ENCODE peak calls at places on chromosomes 3 and 15, in five cellular contexts. One of them, this sample, is unnamed.

GRCh38 chr3:70970952-70971351 is 612.6 kb downstream of the FOXP1 start:
- DNase-seq in NCI-H460: no peak
- DNase-seq in psoas muscle: no peak
- DNase-seq in hepatic stellate cell: no peak
- DNase-seq in activated CD4-positive, alpha-beta T cell treated with anti-CD3 and anti-CD28 coated beads for 48 hours: no peak
- DNase-seq in this sample: no peak

GRCh38 chr3:67737911-67738865 is 83.8 kb upstream of the SUCLG2 start:
- DNase-seq in NCI-H460: no peak
- DNase-seq in hepatic stellate cell: no peak
- DNase-seq in psoas muscle: no peak
- DNase-seq in activated CD4-positive, alpha-beta T cell treated with anti-CD3 and anti-CD28 coated beads for 48 hours: no peak
- DNase-seq in this sample: no peak

GRCh38 chr3:120741837-120742197 is 499 bp downstream of the RABL3 start:
- DNase-seq in activated CD4-positive, alpha-beta T cell treated with anti-CD3 and anti-CD28 coated beads for 48 hours: no peak
- DNase-seq in NCI-H460: no peak
- DNase-seq in hepatic stellate cell: no peak
- DNase-seq in psoas muscle: no peak
- DNase-seq in this sample: no peak

GRCh38 chr15:95304116-95304873 is 1026.2 kb upstream of the NR2F2 start:
- DNase-seq in hepatic stellate cell: no peak
- DNase-seq in activated CD4-positive, alpha-beta T cell treated with anti-CD3 and anti-CD28 coated beads for 48 hours: no peak
- DNase-seq in NCI-H460: no peak
- DNase-seq in psoas muscle: no peak
- DNase-seq in this sample: no peak

GRCh38 chr3:50323614-50324199 is 1.2 kb upstream of the HYAL2 start:
- DNase-seq in hepatic stellate cell: no peak
- DNase-seq in psoas muscle: peak
- DNase-seq in activated CD4-positive, alpha-beta T cell treated with anti-CD3 and anti-CD28 coated beads for 48 hours: no peak
- DNase-seq in NCI-H460: no peak
- DNase-seq in this sample: no peak

GRCh38 chr3:53842436-53843194 is 3.6 kb downstream of the CHDH start:
- DNase-seq in psoas muscle: no peak
- DNase-seq in activated CD4-positive, alpha-beta T cell treated with anti-CD3 and anti-CD28 coated beads for 48 hours: no peak
- DNase-seq in NCI-H460: no peak
- DNase-seq in hepatic stellate cell: no peak
- DNase-seq in this sample: no peak

GRCh38 chr15:86006546-86006945 is 73.1 kb upstream of the AGBL1 start:
- DNase-seq in psoas muscle: no peak
- DNase-seq in hepatic stellate cell: no peak
- DNase-seq in activated CD4-positive, alpha-beta T cell treated with anti-CD3 and anti-CD28 coated beads for 48 hours: no peak
- DNase-seq in NCI-H460: no peak
- DNase-seq in this sample: no peak

GRCh38 chr3:45067486-45067885 is 41.4 kb downstream of the CLEC3B start:
- DNase-seq in psoas muscle: no peak
- DNase-seq in activated CD4-positive, alpha-beta T cell treated with anti-CD3 and anti-CD28 coated beads for 48 hours: no peak
- DNase-seq in NCI-H460: no peak
- DNase-seq in hepatic stellate cell: no peak
- DNase-seq in this sample: no peak

GRCh38 chr3:144073698-144074097 is 102.1 kb downstream of the DIPK2A start:
- DNase-seq in activated CD4-positive, alpha-beta T cell treated with anti-CD3 and anti-CD28 coated beads for 48 hours: no peak
- DNase-seq in psoas muscle: no peak
- DNase-seq in hepatic stellate cell: no peak
- DNase-seq in NCI-H460: no peak
- DNase-seq in this sample: no peak

GRCh38 chr15:38169982-38170381 is 82.7 kb upstream of the SPRED1 start:
- DNase-seq in psoas muscle: no peak
- DNase-seq in NCI-H460: no peak
- DNase-seq in hepatic stellate cell: no peak
- DNase-seq in activated CD4-positive, alpha-beta T cell treated with anti-CD3 and anti-CD28 coated beads for 48 hours: no peak
- DNase-seq in this sample: no peak

GRCh38 chr15:28921925-28922711 is 36.3 kb downstream of the APBA2 start:
- DNase-seq in psoas muscle: no peak
- DNase-seq in hepatic stellate cell: no peak
- DNase-seq in NCI-H460: no peak
- DNase-seq in activated CD4-positive, alpha-beta T cell treated with anti-CD3 and anti-CD28 coated beads for 48 hours: no peak
- DNase-seq in this sample: peak

GRCh38 chr3:120615863-120616599 is 19.9 kb downstream of the NDUFB4 start:
- DNase-seq in hepatic stellate cell: peak
- DNase-seq in NCI-H460: no peak
- DNase-seq in psoas muscle: peak
- DNase-seq in activated CD4-positive, alpha-beta T cell treated with anti-CD3 and anti-CD28 coated beads for 48 hours: no peak
- DNase-seq in this sample: no peak

GRCh38 chr15:101267320-101268104 is 9.8 kb downstream of the SELENOS start:
- DNase-seq in hepatic stellate cell: peak
- DNase-seq in psoas muscle: peak
- DNase-seq in activated CD4-positive, alpha-beta T cell treated with anti-CD3 and anti-CD28 coated beads for 48 hours: no peak
- DNase-seq in NCI-H460: no peak
- DNase-seq in this sample: no peak

GRCh38 chr3:43768594-43768993 is 77.9 kb downstream of the ABHD5 start:
- DNase-seq in hepatic stellate cell: no peak
- DNase-seq in activated CD4-positive, alpha-beta T cell treated with anti-CD3 and anti-CD28 coated beads for 48 hours: no peak
- DNase-seq in NCI-H460: no peak
- DNase-seq in psoas muscle: peak
- DNase-seq in this sample: no peak

GRCh38 chr3:63970596-63971468 is 52.5 kb downstream of the PSMD6 start:
- DNase-seq in NCI-H460: no peak
- DNase-seq in hepatic stellate cell: no peak
- DNase-seq in psoas muscle: no peak
- DNase-seq in activated CD4-positive, alpha-beta T cell treated with anti-CD3 and anti-CD28 coated beads for 48 hours: no peak
- DNase-seq in this sample: no peak

GRCh38 chr3:13459605-13460340 is 20.3 kb upstream of the HDAC11 start:
- DNase-seq in activated CD4-positive, alpha-beta T cell treated with anti-CD3 and anti-CD28 coated beads for 48 hours: no peak
- DNase-seq in hepatic stellate cell: no peak
- DNase-seq in NCI-H460: no peak
- DNase-seq in psoas muscle: no peak
- DNase-seq in this sample: no peak

GRCh38 chr3:112109313-112109712 is 23.1 kb downstream of the C3orf52 start:
- DNase-seq in NCI-H460: no peak
- DNase-seq in psoas muscle: no peak
- DNase-seq in activated CD4-positive, alpha-beta T cell treated with anti-CD3 and anti-CD28 coated beads for 48 hours: no peak
- DNase-seq in hepatic stellate cell: no peak
- DNase-seq in this sample: no peak

GRCh38 chr3:66133853-66134445 is 86.9 kb upstream of the SLC25A26 start:
- DNase-seq in hepatic stellate cell: no peak
- DNase-seq in psoas muscle: no peak
- DNase-seq in NCI-H460: no peak
- DNase-seq in activated CD4-positive, alpha-beta T cell treated with anti-CD3 and anti-CD28 coated beads for 48 hours: no peak
- DNase-seq in this sample: no peak

GRCh38 chr3:182241777-182242556 is 530.2 kb downstream of the SOX2 start:
- DNase-seq in NCI-H460: no peak
- DNase-seq in hepatic stellate cell: no peak
- DNase-seq in activated CD4-positive, alpha-beta T cell treated with anti-CD3 and anti-CD28 coated beads for 48 hours: no peak
- DNase-seq in psoas muscle: peak
- DNase-seq in this sample: no peak

GRCh38 chr3:161066926-161067325 is 38.2 kb downstream of the B3GALNT1 start:
- DNase-seq in psoas muscle: no peak
- DNase-seq in hepatic stellate cell: no peak
- DNase-seq in activated CD4-positive, alpha-beta T cell treated with anti-CD3 and anti-CD28 coated beads for 48 hours: no peak
- DNase-seq in NCI-H460: no peak
- DNase-seq in this sample: no peak

GRCh38 chr3:30795176-30795575 is 99.3 kb downstream of the GADL1 start:
- DNase-seq in activated CD4-positive, alpha-beta T cell treated with anti-CD3 and anti-CD28 coated beads for 48 hours: no peak
- DNase-seq in hepatic stellate cell: no peak
- DNase-seq in NCI-H460: no peak
- DNase-seq in psoas muscle: no peak
- DNase-seq in this sample: no peak

GRCh38 chr15:66565731-66566130 is at the start of gene LCTL:
- DNase-seq in NCI-H460: no peak
- DNase-seq in activated CD4-positive, alpha-beta T cell treated with anti-CD3 and anti-CD28 coated beads for 48 hours: no peak
- DNase-seq in psoas muscle: no peak
- DNase-seq in hepatic stellate cell: peak
- DNase-seq in this sample: no peak

GRCh38 chr3:152123457-152123856 is 145.3 kb upstream of the MBNL1 start:
- DNase-seq in psoas muscle: no peak
- DNase-seq in NCI-H460: no peak
- DNase-seq in hepatic stellate cell: no peak
- DNase-seq in activated CD4-positive, alpha-beta T cell treated with anti-CD3 and anti-CD28 coated beads for 48 hours: no peak
- DNase-seq in this sample: no peak

GRCh38 chr3:42803800-42804112 is 534 bp downstream of the HIGD1A start:
- DNase-seq in hepatic stellate cell: no peak
- DNase-seq in psoas muscle: no peak
- DNase-seq in activated CD4-positive, alpha-beta T cell treated with anti-CD3 and anti-CD28 coated beads for 48 hours: no peak
- DNase-seq in NCI-H460: no peak
- DNase-seq in this sample: peak

GRCh38 chr3:24318668-24319287 is 175.9 kb downstream of the THRB start:
- DNase-seq in hepatic stellate cell: peak
- DNase-seq in psoas muscle: no peak
- DNase-seq in activated CD4-positive, alpha-beta T cell treated with anti-CD3 and anti-CD28 coated beads for 48 hours: no peak
- DNase-seq in NCI-H460: peak
- DNase-seq in this sample: no peak

GRCh38 chr3:134201201-134202130 is 49.2 kb downstream of the RYK start:
- DNase-seq in hepatic stellate cell: peak
- DNase-seq in psoas muscle: no peak
- DNase-seq in activated CD4-positive, alpha-beta T cell treated with anti-CD3 and anti-CD28 coated beads for 48 hours: no peak
- DNase-seq in NCI-H460: no peak
- DNase-seq in this sample: no peak

GRCh38 chr3:14303336-14304100 is 98.9 kb upstream of the SLC6A6 start:
- DNase-seq in activated CD4-positive, alpha-beta T cell treated with anti-CD3 and anti-CD28 coated beads for 48 hours: no peak
- DNase-seq in NCI-H460: no peak
- DNase-seq in hepatic stellate cell: no peak
- DNase-seq in psoas muscle: no peak
- DNase-seq in this sample: no peak

GRCh38 chr15:23504003-23504402 is 57.0 kb upstream of the GOLGA6L2 start:
- DNase-seq in activated CD4-positive, alpha-beta T cell treated with anti-CD3 and anti-CD28 coated beads for 48 hours: no peak
- DNase-seq in psoas muscle: no peak
- DNase-seq in hepatic stellate cell: no peak
- DNase-seq in NCI-H460: no peak
- DNase-seq in this sample: no peak

GRCh38 chr3:4864503-4864902 is 114.7 kb upstream of the BHLHE40 start:
- DNase-seq in NCI-H460: no peak
- DNase-seq in hepatic stellate cell: no peak
- DNase-seq in psoas muscle: no peak
- DNase-seq in activated CD4-positive, alpha-beta T cell treated with anti-CD3 and anti-CD28 coated beads for 48 hours: no peak
- DNase-seq in this sample: no peak

GRCh38 chr3:138081371-138082084 is 33.9 kb downstream of the DZIP1L start:
- DNase-seq in hepatic stellate cell: peak
- DNase-seq in activated CD4-positive, alpha-beta T cell treated with anti-CD3 and anti-CD28 coated beads for 48 hours: no peak
- DNase-seq in NCI-H460: no peak
- DNase-seq in psoas muscle: no peak
- DNase-seq in this sample: no peak

GRCh38 chr3:4562595-4562994 is 69.4 kb downstream of the ITPR1 start:
- DNase-seq in activated CD4-positive, alpha-beta T cell treated with anti-CD3 and anti-CD28 coated beads for 48 hours: no peak
- DNase-seq in psoas muscle: no peak
- DNase-seq in hepatic stellate cell: no peak
- DNase-seq in NCI-H460: no peak
- DNase-seq in this sample: no peak

GRCh38 chr3:78659386-78659987 is 1108.3 kb downstream of the ROBO1 start:
- DNase-seq in NCI-H460: peak
- DNase-seq in psoas muscle: no peak
- DNase-seq in activated CD4-positive, alpha-beta T cell treated with anti-CD3 and anti-CD28 coated beads for 48 hours: peak
- DNase-seq in hepatic stellate cell: peak
- DNase-seq in this sample: peak